ENCODE peak calls at places on chromosome 22, in ten cellular contexts. One of them, this sample, is unnamed. For H3K4me1 and H3K27me3, the result is how much of the 10 kb centered on the place peaks cover.

GRCh38 chr22:21710156-21710555 is 25.4 kb downstream of the YPEL1 start:
- DNase-seq in IMR-90: peak
- DNase-seq in BE2C: no peak
- DNase-seq in Caco-2: no peak
- DNase-seq in cardiac muscle cell: no peak
- DNase-seq in PC-3: peak
- DNase-seq in HepG2: no peak
- DNase-seq in ovary: no peak
- DNase-seq in aorta: no peak
- DNase-seq in SJSA1: no peak
- DNase-seq in this sample: no peak

GRCh38 chr22:27107824-27108223 is 450.4 kb downstream of the MIAT start:
- DNase-seq in PC-3: peak
- DNase-seq in HepG2: peak
- DNase-seq in cardiac muscle cell: no peak
- DNase-seq in SJSA1: peak
- DNase-seq in aorta: peak
- DNase-seq in Caco-2: no peak
- DNase-seq in BE2C: peak
- DNase-seq in ovary: peak
- DNase-seq in IMR-90: peak
- DNase-seq in this sample: peak

GRCh38 chr22:45429921-45430775 is 16.7 kb downstream of the RIBC2 start:
- DNase-seq in IMR-90: no peak
- DNase-seq in ovary: no peak
- DNase-seq in Caco-2: no peak
- DNase-seq in SJSA1: no peak
- DNase-seq in aorta: no peak
- DNase-seq in PC-3: no peak
- DNase-seq in BE2C: no peak
- DNase-seq in HepG2: no peak
- DNase-seq in cardiac muscle cell: no peak
- DNase-seq in this sample: peak

GRCh38 chr22:45852826-45853225 is 124.1 kb downstream of the WNT7B start:
- DNase-seq in aorta: no peak
- DNase-seq in cardiac muscle cell: no peak
- DNase-seq in PC-3: no peak
- DNase-seq in IMR-90: no peak
- DNase-seq in HepG2: no peak
- DNase-seq in Caco-2: no peak
- DNase-seq in BE2C: no peak
- DNase-seq in ovary: no peak
- DNase-seq in SJSA1: no peak
- DNase-seq in this sample: no peak

GRCh38 chr22:45552580-45553332 is 50.1 kb downstream of the FBLN1 start:
- DNase-seq in BE2C: no peak
- DNase-seq in SJSA1: peak
- DNase-seq in ovary: peak
- DNase-seq in PC-3: no peak
- DNase-seq in Caco-2: no peak
- DNase-seq in IMR-90: peak
- DNase-seq in aorta: peak
- DNase-seq in HepG2: no peak
- DNase-seq in cardiac muscle cell: no peak
- DNase-seq in this sample: peak

GRCh38 chr22:46654426-46654825 is 34.2 kb downstream of the GRAMD4 start:
- DNase-seq in ovary: no peak
- DNase-seq in cardiac muscle cell: no peak
- DNase-seq in aorta: no peak
- DNase-seq in BE2C: no peak
- DNase-seq in PC-3: no peak
- DNase-seq in IMR-90: no peak
- DNase-seq in SJSA1: no peak
- DNase-seq in Caco-2: no peak
- DNase-seq in HepG2: no peak
- DNase-seq in this sample: no peak

GRCh38 chr22:21587803-21588611 is 20.5 kb downstream of the UBE2L3 start:
- DNase-seq in SJSA1: no peak
- DNase-seq in HepG2: no peak
- DNase-seq in IMR-90: peak
- DNase-seq in cardiac muscle cell: no peak
- DNase-seq in ovary: no peak
- DNase-seq in BE2C: no peak
- DNase-seq in aorta: no peak
- DNase-seq in Caco-2: no peak
- DNase-seq in PC-3: no peak
- DNase-seq in this sample: no peak

GRCh38 chr22:35542972-35543516 is 2.4 kb downstream of the RASD2 start:
- DNase-seq in aorta: no peak
- DNase-seq in ovary: no peak
- DNase-seq in SJSA1: no peak
- DNase-seq in Caco-2: no peak
- DNase-seq in cardiac muscle cell: no peak
- DNase-seq in IMR-90: no peak
- DNase-seq in HepG2: no peak
- DNase-seq in BE2C: no peak
- DNase-seq in PC-3: no peak
- DNase-seq in this sample: peak

GRCh38 chr22:35330258-35330861 is 30.7 kb downstream of the TOM1 start:
- DNase-seq in cardiac muscle cell: no peak
- DNase-seq in Caco-2: no peak
- DNase-seq in HepG2: no peak
- DNase-seq in ovary: peak
- DNase-seq in SJSA1: no peak
- DNase-seq in aorta: peak
- DNase-seq in IMR-90: peak
- DNase-seq in PC-3: peak
- DNase-seq in BE2C: peak
- DNase-seq in this sample: peak

GRCh38 chr22:23294221-23294620 is 113.9 kb downstream of the BCR start:
- DNase-seq in PC-3: no peak
- DNase-seq in Caco-2: no peak
- DNase-seq in BE2C: no peak
- DNase-seq in IMR-90: no peak
- DNase-seq in SJSA1: no peak
- DNase-seq in ovary: no peak
- DNase-seq in aorta: no peak
- DNase-seq in cardiac muscle cell: no peak
- DNase-seq in HepG2: no peak
- DNase-seq in this sample: no peak

DNA sequence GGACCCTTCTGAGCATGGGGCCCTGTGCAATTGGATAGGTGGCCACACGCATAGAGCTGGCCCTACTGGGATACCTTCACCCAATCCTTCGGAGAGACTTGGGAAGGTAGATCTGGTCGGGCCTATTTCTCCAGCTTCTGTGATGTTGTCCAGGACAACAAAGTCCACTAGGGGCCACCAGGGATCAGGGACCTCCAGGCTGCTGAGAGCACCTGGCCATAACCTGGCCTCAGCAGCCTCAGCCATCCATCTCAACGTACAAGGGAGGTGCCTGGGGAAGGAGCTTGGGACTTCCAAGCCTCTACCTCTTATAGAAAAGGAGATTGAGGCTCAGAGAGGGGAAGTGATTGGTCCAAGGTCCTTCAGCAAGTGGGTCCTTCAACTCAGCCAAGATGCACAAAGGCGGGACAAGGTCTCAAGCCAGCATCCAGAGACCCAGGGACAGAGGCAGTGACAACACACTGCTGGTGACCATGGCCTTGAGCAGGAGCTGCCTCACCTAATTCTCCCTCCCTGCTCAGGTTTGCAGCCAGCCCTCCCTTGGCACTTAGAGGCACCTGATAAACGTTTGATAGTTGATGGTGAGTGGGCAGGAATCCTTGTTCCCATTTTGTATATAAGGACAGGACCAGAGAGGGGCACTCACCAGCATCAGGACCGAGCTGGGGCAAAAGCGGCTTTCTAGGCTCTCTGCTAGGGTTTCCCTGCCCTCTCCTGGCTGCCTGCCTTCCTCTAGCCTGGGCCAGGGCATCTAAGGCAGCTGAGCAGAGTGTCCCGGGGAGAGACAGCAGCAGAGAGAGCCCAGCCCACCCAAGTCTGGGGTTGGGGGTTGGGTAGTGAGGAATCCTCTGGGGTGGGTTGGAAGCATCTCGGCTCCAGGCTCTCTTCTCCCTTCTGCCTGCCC is 4.5 kb downstream of the RAC2 start:
- DNase-seq in ovary: no peak
- DNase-seq in IMR-90: no peak
- DNase-seq in SJSA1: no peak
- DNase-seq in HepG2: no peak
- DNase-seq in cardiac muscle cell: no peak
- DNase-seq in aorta: peak
- DNase-seq in BE2C: no peak
- DNase-seq in Caco-2: no peak
- DNase-seq in PC-3: no peak
- DNase-seq in this sample: no peak
- H3K4me1 ChIP-seq in ovary: under half
- H3K4me1 ChIP-seq in IMR-90: under half
- H3K4me1 ChIP-seq in SJSA1: under half
- H3K4me1 ChIP-seq in HepG2: under half
- H3K4me1 ChIP-seq in cardiac muscle cell: under half
- H3K4me1 ChIP-seq in aorta: under half
- H3K4me1 ChIP-seq in BE2C: under half
- H3K4me1 ChIP-seq in Caco-2: under half
- H3K4me1 ChIP-seq in PC-3: under half
- H3K4me1 ChIP-seq in this sample: under half

DNA sequence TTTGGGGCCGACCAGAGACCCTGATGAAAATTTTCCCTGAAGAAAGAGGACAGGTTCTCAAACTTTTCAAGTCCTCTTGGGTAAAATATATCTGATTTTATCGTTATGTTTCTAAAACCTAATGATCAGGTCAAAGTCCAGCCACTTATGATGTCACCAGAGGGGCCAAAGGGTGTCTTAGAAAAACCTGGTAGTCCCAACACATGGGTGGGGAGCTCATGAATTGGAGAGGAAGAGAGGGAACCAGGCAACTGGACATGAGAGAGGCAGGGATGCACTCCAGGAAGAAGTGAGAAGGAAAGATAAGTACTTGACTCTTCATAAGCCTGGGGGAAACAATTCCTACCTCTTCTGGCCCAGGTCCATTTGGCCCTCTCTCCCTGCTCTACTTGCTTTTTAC is 9.2 kb downstream of the SLC5A1 start:
- DNase-seq in SJSA1: no peak
- DNase-seq in cardiac muscle cell: no peak
- DNase-seq in aorta: no peak
- DNase-seq in PC-3: no peak
- DNase-seq in Caco-2: no peak
- DNase-seq in HepG2: no peak
- DNase-seq in ovary: no peak
- DNase-seq in IMR-90: no peak
- DNase-seq in BE2C: no peak
- DNase-seq in this sample: no peak
- H3K27me3 ChIP-seq in SJSA1: under half
- H3K27me3 ChIP-seq in cardiac muscle cell: under half
- H3K27me3 ChIP-seq in aorta: under half
- H3K27me3 ChIP-seq in PC-3: under half
- H3K27me3 ChIP-seq in Caco-2: under half
- H3K27me3 ChIP-seq in HepG2: under half
- H3K27me3 ChIP-seq in ovary: under half
- H3K27me3 ChIP-seq in IMR-90: under half
- H3K27me3 ChIP-seq in BE2C: under half
- H3K27me3 ChIP-seq in this sample: under half

GRCh38 chr22:42075277-42075676 is 1.2 kb downstream of the PHETA2 start:
- DNase-seq in HepG2: no peak
- DNase-seq in Caco-2: no peak
- DNase-seq in SJSA1: no peak
- DNase-seq in cardiac muscle cell: no peak
- DNase-seq in ovary: no peak
- DNase-seq in BE2C: no peak
- DNase-seq in IMR-90: no peak
- DNase-seq in aorta: no peak
- DNase-seq in PC-3: no peak
- DNase-seq in this sample: no peak

GRCh38 chr22:42074846-42075245 is 798 bp downstream of the PHETA2 start:
- DNase-seq in BE2C: no peak
- DNase-seq in ovary: no peak
- DNase-seq in SJSA1: no peak
- DNase-seq in PC-3: no peak
- DNase-seq in aorta: no peak
- DNase-seq in Caco-2: no peak
- DNase-seq in IMR-90: no peak
- DNase-seq in cardiac muscle cell: no peak
- DNase-seq in HepG2: no peak
- DNase-seq in this sample: no peak

GRCh38 chr22:42072606-42073330 is 1.3 kb upstream of the PHETA2 start:
- DNase-seq in IMR-90: no peak
- DNase-seq in SJSA1: no peak
- DNase-seq in cardiac muscle cell: peak
- DNase-seq in aorta: no peak
- DNase-seq in BE2C: no peak
- DNase-seq in HepG2: no peak
- DNase-seq in Caco-2: peak
- DNase-seq in ovary: no peak
- DNase-seq in PC-3: no peak
- DNase-seq in this sample: peak

GRCh38 chr22:42073568-42074152 is 388 bp upstream of the PHETA2 start:
- DNase-seq in PC-3: no peak
- DNase-seq in Caco-2: no peak
- DNase-seq in HepG2: no peak
- DNase-seq in IMR-90: no peak
- DNase-seq in BE2C: no peak
- DNase-seq in ovary: no peak
- DNase-seq in SJSA1: no peak
- DNase-seq in aorta: no peak
- DNase-seq in cardiac muscle cell: no peak
- DNase-seq in this sample: no peak

GRCh38 chr22:42074153-42074750 is at the start of gene PHETA2:
- DNase-seq in Caco-2: peak
- DNase-seq in BE2C: no peak
- DNase-seq in SJSA1: peak
- DNase-seq in ovary: peak
- DNase-seq in HepG2: no peak
- DNase-seq in aorta: peak
- DNase-seq in cardiac muscle cell: peak
- DNase-seq in PC-3: no peak
- DNase-seq in IMR-90: peak
- DNase-seq in this sample: peak
- H3K4me1 ChIP-seq in Caco-2: under half
- H3K4me1 ChIP-seq in BE2C: under half
- H3K4me1 ChIP-seq in SJSA1: under half
- H3K4me1 ChIP-seq in ovary: under half
- H3K4me1 ChIP-seq in HepG2: under half
- H3K4me1 ChIP-seq in aorta: under half
- H3K4me1 ChIP-seq in cardiac muscle cell: under half
- H3K4me1 ChIP-seq in PC-3: under half
- H3K4me1 ChIP-seq in IMR-90: under half
- H3K4me1 ChIP-seq in this sample: under half

DNA sequence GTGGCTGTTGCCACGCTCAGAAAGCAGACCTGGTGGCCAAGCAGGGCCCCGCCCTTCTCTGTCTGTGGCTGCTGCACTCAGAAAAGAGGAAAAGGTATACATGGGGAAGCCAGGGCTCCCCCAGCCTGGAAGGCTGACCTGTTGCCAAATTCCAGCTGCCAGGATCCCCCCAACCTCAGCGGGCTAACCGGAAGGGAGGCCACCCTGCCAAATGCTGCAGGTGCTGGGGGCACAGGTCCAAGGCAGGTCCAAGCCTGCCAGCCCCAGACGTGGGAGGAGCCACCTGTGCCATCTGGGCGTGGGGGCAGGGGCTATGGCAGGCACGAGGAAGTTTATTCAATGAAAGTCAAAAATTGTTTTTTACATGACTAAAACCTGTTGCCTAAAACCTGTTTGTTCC is 2.6 kb downstream of the NPTXR start:
- DNase-seq in cardiac muscle cell: no peak
- DNase-seq in aorta: no peak
- DNase-seq in BE2C: no peak
- DNase-seq in PC-3: no peak
- DNase-seq in Caco-2: no peak
- DNase-seq in ovary: no peak
- DNase-seq in IMR-90: no peak
- DNase-seq in SJSA1: no peak
- DNase-seq in HepG2: no peak
- DNase-seq in this sample: no peak
- H3K27me3 ChIP-seq in cardiac muscle cell: under half
- H3K27me3 ChIP-seq in aorta: under half
- H3K27me3 ChIP-seq in BE2C: under half
- H3K27me3 ChIP-seq in PC-3: under half
- H3K27me3 ChIP-seq in Caco-2: under half
- H3K27me3 ChIP-seq in ovary: under half
- H3K27me3 ChIP-seq in IMR-90: under half
- H3K27me3 ChIP-seq in SJSA1: under half
- H3K27me3 ChIP-seq in HepG2: under half
- H3K27me3 ChIP-seq in this sample: under half